ENCODE peak calls at places on chromosome 1, in four cellular contexts. K is progenitor cell of endocrine pancreas, J is endothelial cell, D is mammary epithelial cell. Y is an unnamed sample.

GRCh38 chr1:53463961-53464899 is 5.0 kb downstream of the DMRTB1 start:
- DNase-seq in K (no peak), J (no peak), D (no peak), Y (no peak)

GRCh38 chr1:85394130-85394529 is 70.8 kb downstream of the DDAH1 start:
- DNase-seq in K (no peak), J (no peak), D (no peak), Y (no peak)

GRCh38 chr1:6134741-6135510 is 45.2 kb downstream of the CHD5 start:
- DNase-seq in K (no peak), J (no peak), D (no peak), Y (no peak)

GRCh38 chr1:167312871-167313270 is 92.2 kb downstream of the POU2F1 start:
- DNase-seq in K (no peak), J (no peak), D (peak), Y (no peak)

GRCh38 chr1:35111106-35111505 is 31.9 kb downstream of the ZMYM1 start:
- DNase-seq in K (no peak), J (no peak), D (peak), Y (no peak)

GRCh38 chr1:16677552-16678423 is 11.0 kb upstream of the RNU1-3 start:
- DNase-seq in K (no peak), J (peak), D (peak), Y (no peak)

GRCh38 chr1:3707939-3708328 is 44.3 kb upstream of the CCDC27 start:
- DNase-seq in K (no peak), J (no peak), D (no peak), Y (no peak)

GRCh38 chr1:181100015-181100905 is 11.8 kb downstream of the IER5 start:
- DNase-seq in K (no peak), J (no peak), D (peak), Y (no peak)

GRCh38 chr1:179251675-179252074 is 22.2 kb upstream of the ABL2 start:
- DNase-seq in K (no peak), J (no peak), D (peak), Y (no peak)

GRCh38 chr1:99218572-99218971 is 45.7 kb upstream of the PLPPR4 start:
- DNase-seq in K (no peak), J (no peak), D (no peak), Y (no peak)

GRCh38 chr1:229699613-229700242 is 73.7 kb downstream of the URB2 start:
- DNase-seq in K (no peak), J (no peak), D (no peak), Y (no peak)

GRCh38 chr1:105830614-105831146 is 1225.8 kb upstream of the PRMT6 start:
- DNase-seq in K (no peak), J (no peak), D (no peak), Y (no peak)

GRCh38 chr1:238401138-238401537 is 510.4 kb upstream of the ZP4 start:
- DNase-seq in K (no peak), J (no peak), D (no peak), Y (no peak)

GRCh38 chr1:2840036-2840809 is 38.7 kb upstream of the TTC34 start:
- DNase-seq in K (no peak), J (peak), D (no peak), Y (no peak)

GRCh38 chr1:8284167-8284566 is 33.7 kb upstream of the SLC45A1 start:
- DNase-seq in K (no peak), J (no peak), D (peak), Y (no peak)

GRCh38 chr1:197327776-197328364 is 59.8 kb downstream of the CRB1 start:
- DNase-seq in K (no peak), J (no peak), D (no peak), Y (no peak)

GRCh38 chr1:24416666-24417391 is 1.2 kb downstream of the NIPAL3 start:
- DNase-seq in K (no peak), J (no peak), D (peak), Y (no peak)

GRCh38 chr1:101004061-101004460 is 21.5 kb downstream of the DPH5 start:
- DNase-seq in K (no peak), J (no peak), D (peak), Y (no peak)

GRCh38 chr1:245856944-245857531 is 650.0 kb downstream of the SMYD3 start:
- DNase-seq in K (no peak), J (no peak), D (peak), Y (no peak)

GRCh38 chr1:40664167-40664537 is 1.3 kb downstream of the RIMS3 start:
- DNase-seq in K (no peak), J (no peak), D (no peak), Y (peak)

GRCh38 chr1:227234998-227235405 is 83.3 kb downstream of the CDC42BPA start:
- DNase-seq in K (no peak), J (peak), D (peak), Y (peak)

GRCh38 chr1:218939095-218939494 is 234.6 kb upstream of the LYPLAL1 start:
- DNase-seq in K (no peak), J (no peak), D (no peak), Y (no peak)

GRCh38 chr1:147654511-147654910 is 15.8 kb downstream of the ACP6 start:
- DNase-seq in K (no peak), J (no peak), D (no peak), Y (no peak)

GRCh38 chr1:3116150-3116510 is 47.1 kb downstream of the PRDM16 start:
- DNase-seq in K (no peak), J (no peak), D (no peak), Y (no peak)

GRCh38 chr1:184882649-184883303 is 91.5 kb downstream of the NIBAN1 start:
- DNase-seq in K (no peak), J (no peak), D (no peak), Y (no peak)

GRCh38 chr1:54653036-54653435 is 11.4 kb downstream of the MROH7 start:
- DNase-seq in K (no peak), J (no peak), D (no peak), Y (no peak)

GRCh38 chr1:117392776-117393175 is 25.5 kb downstream of the MAN1A2 start:
- DNase-seq in K (no peak), J (no peak), D (no peak), Y (no peak)

GRCh38 chr1:236509647-236510401 is 14.0 kb upstream of the LGALS8 start:
- DNase-seq in K (no peak), J (no peak), D (no peak), Y (no peak)

GRCh38 chr1:2250721-2251281 is 22.7 kb downstream of the SKI start:
- DNase-seq in K (no peak), J (no peak), D (no peak), Y (peak)

GRCh38 chr1:46413596-46413985 is 19.5 kb downstream of the FAAH start:
- DNase-seq in K (no peak), J (peak), D (no peak), Y (peak)
- TF ChIP-seq CTCF in K (peak), J (peak), D (peak), Y (peak)

DNA sequence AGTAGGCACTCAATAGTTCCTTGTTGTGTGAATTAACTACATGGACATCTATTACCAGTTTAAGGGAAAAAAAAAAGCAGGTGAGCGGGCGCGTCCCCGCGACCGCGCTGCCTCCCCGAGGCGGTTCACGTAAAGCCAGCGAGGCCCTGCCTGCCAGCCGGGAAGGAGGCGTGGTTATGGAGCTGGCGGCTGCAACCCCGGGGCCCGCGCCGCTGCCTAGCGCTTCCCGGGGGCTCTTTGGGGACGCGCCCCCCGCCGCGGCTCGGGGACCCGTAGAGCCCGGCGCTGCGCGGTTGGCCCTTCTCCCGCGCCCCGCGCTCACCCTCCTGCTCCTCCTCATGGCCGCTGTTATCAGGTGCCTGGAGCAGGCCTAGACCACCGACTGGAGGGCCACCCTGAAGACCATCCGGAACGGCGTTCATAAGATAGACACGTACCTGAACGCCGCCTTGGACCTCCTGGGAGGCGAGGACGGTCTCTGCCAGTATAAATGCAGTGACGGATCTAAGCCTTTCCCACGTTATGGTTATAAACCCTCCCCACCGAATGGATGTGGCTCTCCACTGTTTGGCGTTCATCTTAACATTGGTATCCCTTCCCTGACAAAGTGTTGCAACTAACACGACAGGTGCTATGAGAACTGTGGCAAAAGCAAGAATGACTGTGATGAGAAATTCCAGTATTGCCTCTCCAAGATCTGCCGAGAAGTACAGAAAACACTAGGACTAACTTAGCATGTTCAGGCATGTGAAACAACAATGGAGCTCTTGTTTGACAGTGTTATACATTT is 2.6 kb upstream of the CC2D1B start:
- DNase-seq in K (peak), J (peak), D (peak), Y (peak)
- TF ChIP-seq CTCF in K (peak), J (no peak), D (peak), Y (no peak)

GRCh38 chr1:152410028-152410427 is 4.0 kb downstream of the CRNN start:
- DNase-seq in K (no peak), J (no peak), D (no peak), Y (no peak)
- TF ChIP-seq CTCF in K (no peak), J (no peak), D (no peak), Y (no peak)

GRCh38 chr1:169111472-169111871 is 5.0 kb downstream of the ATP1B1 start:
- DNase-seq in K (no peak), J (no peak), D (no peak), Y (no peak)
- TF ChIP-seq CTCF in K (no peak), J (no peak), D (no peak), Y (no peak)

GRCh38 chr1:154115180-154115579 is 39.7 kb downstream of the NUP210L start:
- DNase-seq in K (no peak), J (no peak), D (no peak), Y (no peak)

DNA sequence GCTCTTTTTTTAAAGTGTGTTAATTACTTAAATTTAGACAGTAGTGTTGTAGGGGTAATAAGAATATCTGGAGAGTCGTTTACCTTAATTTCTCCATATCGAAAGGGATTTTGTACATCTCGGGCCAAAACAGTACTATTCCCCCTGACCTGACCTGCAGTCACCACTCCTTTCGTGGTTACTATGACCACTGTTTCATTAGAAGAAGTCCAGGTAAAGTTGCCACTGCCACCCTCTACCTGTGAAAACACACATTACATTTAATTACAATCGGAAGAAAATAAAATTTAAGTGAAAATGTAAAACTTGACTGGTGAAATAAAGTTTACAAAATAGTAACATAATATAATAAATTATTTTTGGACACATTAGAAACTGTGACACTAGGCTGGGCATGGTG is 37.2 kb downstream of the NUP210L start:
- DNase-seq in K (no peak), J (no peak), D (no peak), Y (no peak)
- TF ChIP-seq CTCF in K (peak), J (peak), D (no peak), Y (no peak)

GRCh38 chr1:44500181-44501021 is 95.3 kb downstream of the RNF220 start:
- DNase-seq in K (no peak), J (peak), D (no peak), Y (peak)
- TF ChIP-seq CTCF in K (peak), J (no peak), D (peak), Y (no peak)

DNA sequence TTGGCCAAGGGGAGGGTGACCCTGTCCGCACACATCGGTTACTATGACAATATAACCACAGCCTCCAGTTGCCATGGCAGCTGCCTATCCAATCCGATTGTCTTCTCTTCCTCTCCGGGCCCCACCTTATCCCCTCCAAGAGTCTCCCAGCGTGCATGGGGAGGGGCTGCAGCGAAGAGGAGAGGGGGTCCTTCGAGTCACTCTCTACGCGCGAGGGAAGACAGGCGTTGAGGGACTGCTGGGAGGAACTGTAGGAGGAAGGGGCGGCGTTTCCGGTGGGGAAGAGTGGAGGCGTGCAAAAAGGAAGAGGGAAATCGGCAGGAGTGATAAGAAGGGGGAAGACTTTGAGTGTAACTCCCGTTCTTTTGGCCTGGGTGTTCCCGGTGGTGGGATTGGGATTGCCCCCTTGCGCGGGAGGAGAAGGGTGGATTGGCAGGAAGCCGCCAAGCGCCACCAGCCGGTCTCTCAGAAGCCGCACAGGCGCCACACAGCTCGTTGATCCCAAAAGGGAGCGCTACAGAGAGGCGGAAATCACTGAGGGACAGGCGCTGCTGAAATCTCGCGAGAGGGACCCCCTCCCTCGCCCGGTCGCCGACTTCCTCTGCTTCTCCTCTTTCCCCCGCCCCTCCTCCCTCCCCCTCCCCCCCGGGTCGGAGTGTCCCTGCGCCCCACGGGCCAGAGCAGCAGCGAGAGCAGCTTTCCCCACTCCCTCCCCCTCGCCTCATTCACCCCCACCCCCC is 381 bp upstream of the SMG7 start:
- DNase-seq in K (peak), J (peak), D (peak), Y (peak)
- TF ChIP-seq CTCF in K (peak), J (no peak), D (no peak), Y (no peak)

GRCh38 chr1:43986712-43987111 is 4.7 kb upstream of the CCDC24 start:
- DNase-seq in K (no peak), J (no peak), D (no peak), Y (no peak)
- TF ChIP-seq CTCF in K (no peak), J (no peak), D (no peak), Y (no peak)

DNA sequence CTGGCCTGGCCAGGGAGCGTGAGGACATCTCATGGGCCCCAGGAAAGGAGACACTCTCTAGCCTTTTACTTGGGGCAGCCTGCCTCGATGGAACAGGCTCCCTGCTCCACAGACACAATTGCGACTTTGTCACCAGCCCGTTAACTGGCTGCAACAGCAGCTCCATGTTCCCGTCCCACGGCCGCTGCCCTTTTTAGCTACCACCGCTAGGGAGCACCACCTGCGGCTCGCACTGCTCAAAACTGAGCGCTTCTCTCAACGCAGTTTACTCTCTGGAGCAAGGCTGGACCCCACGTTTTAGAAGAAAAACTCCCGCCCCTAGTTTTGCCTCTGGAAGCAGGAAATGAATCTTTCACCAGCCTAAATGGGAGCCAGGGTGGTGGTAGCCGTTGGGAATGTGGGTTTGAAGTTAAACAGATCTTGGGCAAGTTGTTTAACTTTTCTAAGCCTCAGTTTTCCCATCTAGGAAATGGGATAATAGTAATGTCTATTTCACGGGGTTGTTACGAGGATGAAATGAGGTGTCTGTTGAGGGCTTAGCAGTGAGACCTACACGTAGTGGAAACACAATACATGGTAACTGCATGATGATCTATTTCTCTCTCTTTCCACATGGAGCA is 3.5 kb upstream of the LRRC38 start:
- DNase-seq in K (no peak), J (peak), D (no peak), Y (peak)
- TF ChIP-seq CTCF in K (peak), J (peak), D (peak), Y (peak)